ENCODE peak calls at places on chromosomes 6 and 20, in four cellular contexts. F is cardiac muscle cell, T is astrocyte of the spinal cord, J is tibial nerve. D is an unnamed sample.

GRCh38 chr6:7262037-7262461 is 51.0 kb downstream of the SSR1 start:
- DNase-seq in T (no peak), J (no peak), F (no peak), D (no peak)

GRCh38 chr20:13356087-13356486 is 135.0 kb downstream of the ISM1 start:
- DNase-seq in T (no peak), J (no peak), F (no peak), D (no peak)

GRCh38 chr20:33209789-33210188 is 7.4 kb upstream of the BPIFA3 start:
- DNase-seq in T (peak), F (peak), J (peak), D (peak)

GRCh38 chr6:155077331-155077730 is 82.2 kb downstream of the TIAM2 start:
- DNase-seq in T (no peak), F (no peak), J (no peak), D (no peak)

GRCh38 chr6:53818845-53819609 is 24.2 kb downstream of the LRRC1 start:
- DNase-seq in J (no peak), F (no peak), T (no peak), D (no peak)

GRCh38 chr20:15767636-15768369 is 805.4 kb downstream of the KIF16B start:
- DNase-seq in T (no peak), J (no peak), F (no peak), D (no peak)

GRCh38 chr6:40841721-40842120 is 197.3 kb downstream of the UNC5CL start:
- DNase-seq in F (no peak), T (no peak), J (no peak), D (no peak)

GRCh38 chr6:163454425-163454824 is 39.9 kb downstream of the QKI start:
- DNase-seq in F (no peak), T (no peak), J (no peak), D (no peak)

GRCh38 chr20:42181064-42181463 is 562.9 kb upstream of the CHD6 start:
- DNase-seq in F (no peak), T (no peak), J (no peak), D (no peak)

GRCh38 chr20:42186337-42186736 is 568.2 kb upstream of the CHD6 start:
- DNase-seq in T (no peak), F (no peak), J (no peak), D (no peak)

GRCh38 chr20:42179768-42180167 is 561.6 kb upstream of the CHD6 start:
- DNase-seq in J (no peak), F (peak), T (no peak), D (no peak)

DNA sequence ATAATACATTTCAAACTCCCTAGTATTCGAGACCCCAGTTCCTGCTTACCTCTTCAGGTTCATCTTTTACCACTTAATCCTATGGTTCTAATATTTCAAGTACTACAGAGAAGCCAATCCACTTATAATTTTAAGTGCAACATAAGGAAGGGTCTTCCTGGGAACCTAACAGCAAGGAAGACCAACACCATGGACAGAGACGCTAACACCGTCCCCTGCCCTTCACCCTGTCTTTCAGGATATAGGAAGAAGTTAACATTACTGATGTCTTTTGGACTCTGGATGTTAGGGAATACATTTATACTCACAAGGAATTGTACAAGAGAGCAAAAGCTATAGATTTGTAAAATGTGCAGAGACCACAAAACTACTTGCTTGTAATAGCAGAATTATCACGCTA is 565.0 kb upstream of the CHD6 start:
- DNase-seq in F (peak), J (no peak), T (no peak), D (no peak)
- H3K4me3 ChIP-seq in F (no peak), J (no peak), T (no peak), D (no peak)

GRCh38 chr6:160766657-160767018 is 64.6 kb downstream of the PLG start:
- DNase-seq in J (no peak), T (no peak), F (no peak), D (no peak)

GRCh38 chr6:160768101-160768500 is 66.1 kb downstream of the PLG start:
- DNase-seq in J (no peak), F (no peak), T (no peak), D (no peak)

GRCh38 chr6:160765412-160765811 is 63.4 kb downstream of the PLG start:
- DNase-seq in T (no peak), J (no peak), F (no peak), D (no peak)

GRCh38 chr6:160767019-160767646 is 65.1 kb downstream of the PLG start:
- DNase-seq in F (peak), T (peak), J (peak), D (peak)

DNA sequence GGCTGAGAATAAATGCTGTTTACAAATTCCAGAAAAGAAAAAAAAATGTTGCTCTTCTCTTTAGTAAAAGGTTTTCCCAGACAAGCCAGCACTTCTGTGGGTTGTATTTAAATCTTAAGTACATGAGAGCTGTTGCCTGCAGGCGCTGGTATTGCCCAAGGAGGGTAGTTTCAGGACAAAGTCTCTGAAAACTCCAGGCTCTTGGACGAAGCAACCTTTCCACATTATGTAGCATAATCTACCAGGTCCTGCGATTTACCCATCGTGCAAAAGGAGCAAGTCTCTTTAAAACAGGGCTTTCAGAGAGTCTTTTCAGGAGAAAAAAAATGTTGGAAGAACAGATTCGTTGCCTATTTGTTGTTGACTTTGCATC is 65.6 kb downstream of the PLG start:
- DNase-seq in T (no peak), F (no peak), J (no peak), D (no peak)
- TF ChIP-seq CTCF in T (no peak), F (no peak), J (no peak), D (no peak)

GRCh38 chr20:21103582-21104465 is 2.3 kb downstream of the LINC00237 start:
- DNase-seq in T (no peak), J (no peak), F (no peak), D (no peak)

GRCh38 chr20:21104466-21104761 is 1.7 kb downstream of the LINC00237 start:
- DNase-seq in J (no peak), F (no peak), T (no peak), D (no peak)

GRCh38 chr20:21106171-21106694 is at the start of gene LINC00237:
- DNase-seq in F (no peak), J (no peak), T (no peak), D (no peak)

GRCh38 chr20:21105429-21106170 is 558 bp downstream of the LINC00237 start:
- DNase-seq in T (no peak), F (no peak), J (no peak), D (no peak)

DNA sequence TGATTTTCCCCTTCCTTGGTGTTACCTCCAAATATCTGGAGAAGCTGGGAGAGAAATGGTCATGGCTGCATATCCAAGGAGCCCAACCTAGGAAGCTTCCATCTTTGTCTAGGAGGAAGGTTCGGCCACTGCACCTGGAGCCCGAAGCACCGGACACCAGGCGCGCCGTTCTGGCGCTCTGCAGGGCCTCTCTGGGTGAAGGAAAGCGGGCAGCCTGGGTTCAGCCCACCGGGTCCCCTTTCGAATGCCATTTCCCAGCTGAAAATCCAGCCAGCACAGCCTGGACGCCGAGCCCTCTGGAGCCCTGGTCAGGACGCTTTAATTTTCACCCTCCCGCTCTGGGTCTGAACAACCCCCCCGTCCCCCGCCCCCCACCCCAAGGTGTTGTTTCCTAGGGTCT is 1.2 kb downstream of the LINC00237 start:
- DNase-seq in F (no peak), J (no peak), T (no peak), D (no peak)
- H3K4me3 ChIP-seq in F (no peak), J (no peak), T (no peak), D (no peak)

DNA sequence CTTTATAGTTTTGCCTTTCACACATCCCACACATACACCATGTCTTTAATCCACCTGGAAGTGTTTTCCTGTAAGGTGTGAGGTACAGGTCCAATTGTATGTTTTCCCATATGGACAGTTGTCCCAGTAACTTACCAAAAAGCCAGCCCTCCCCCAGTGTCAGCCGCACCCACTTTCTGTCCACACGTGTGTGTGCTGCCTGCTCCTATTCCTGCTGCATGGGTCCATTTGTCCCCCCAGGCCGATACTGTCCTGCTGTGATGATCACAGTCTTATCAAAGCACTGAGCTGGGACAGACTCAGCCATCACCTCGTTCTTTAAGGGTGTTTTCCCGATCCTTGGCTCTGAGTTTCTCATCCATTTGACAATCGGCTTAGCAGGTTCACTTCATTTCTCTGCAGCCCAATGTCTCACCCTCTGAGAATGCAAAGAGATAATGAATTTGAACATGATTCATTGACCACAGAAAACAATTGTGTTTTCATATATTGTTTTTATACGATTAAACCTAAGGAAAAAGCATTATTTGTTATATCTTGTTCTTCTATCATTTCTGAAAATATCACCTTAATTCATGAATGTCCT is 9.6 kb downstream of the VSX1 start:
- DNase-seq in J (no peak), F (no peak), T (no peak), D (no peak)
- TF ChIP-seq CTCF in J (no peak), F (no peak), T (no peak), D (no peak)

DNA sequence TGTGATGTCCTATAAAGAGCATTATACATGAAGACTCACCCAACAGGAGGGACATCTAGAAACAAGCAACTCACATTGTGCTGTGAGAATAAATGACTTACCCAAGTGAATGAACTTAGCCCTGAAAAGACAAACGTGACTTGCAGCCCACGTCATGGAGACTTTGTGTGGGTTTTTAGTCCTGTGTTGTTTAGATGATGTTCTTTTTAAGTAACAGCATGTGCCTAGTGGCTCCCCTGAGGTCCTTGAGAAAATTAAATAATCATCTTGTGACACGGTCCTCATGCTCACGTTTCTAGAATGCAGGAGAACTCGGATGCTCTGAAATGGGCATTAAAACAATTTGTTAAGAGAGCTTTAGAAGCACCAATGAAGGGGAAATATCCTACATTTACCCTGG is 165.1 kb downstream of the SASH1 start:
- DNase-seq in F (no peak), T (peak), J (peak), D (no peak)
- H3K4me3 ChIP-seq in F (no peak), T (no peak), J (peak), D (no peak)

DNA sequence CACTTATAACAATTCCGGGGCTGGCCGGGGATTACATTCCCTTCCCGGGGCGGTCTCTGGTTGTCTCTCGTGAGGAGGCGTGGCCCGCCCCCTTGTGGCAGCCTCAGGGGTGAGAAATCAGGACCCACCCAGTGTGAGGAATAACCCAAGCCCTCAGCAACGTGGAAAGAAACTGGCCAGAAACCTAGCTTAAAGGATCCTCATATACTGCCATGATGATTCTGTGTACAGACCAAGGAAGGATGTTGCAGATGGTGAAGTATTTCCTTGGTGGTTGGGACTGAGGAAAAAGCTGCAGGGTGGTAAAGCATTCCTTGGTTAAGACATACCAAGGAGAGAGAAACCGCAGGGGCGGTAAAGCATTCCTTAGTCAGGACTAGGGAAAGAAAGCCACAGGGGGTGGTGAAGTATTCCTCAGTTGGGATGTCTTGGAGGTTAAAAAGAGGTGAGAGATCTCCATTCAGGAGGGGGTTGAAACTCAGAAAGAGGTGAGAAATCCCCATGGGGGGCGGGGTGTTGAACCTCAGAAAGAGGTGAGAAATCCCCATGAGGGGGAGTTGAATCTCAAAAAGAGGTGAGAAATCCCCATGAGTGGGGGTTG is 238.2 kb downstream of the RNGTT start:
- DNase-seq in J (no peak), F (peak), T (peak), D (peak)
- TF ChIP-seq CTCF in J (no peak), F (peak), T (peak), D (peak)

GRCh38 chr6:37221585-37222124 is 35.9 kb upstream of the TBC1D22B start:
- DNase-seq in J (no peak), F (no peak), T (no peak), D (no peak)
- H3K4me3 ChIP-seq in J (peak), F (peak), T (peak), D (peak)

GRCh38 chr6:25602680-25602982 is 49.4 kb upstream of the SCGN start:
- DNase-seq in J (no peak), F (no peak), T (peak), D (no peak)

GRCh38 chr6:25599516-25600060 is 52.4 kb upstream of the SCGN start:
- DNase-seq in F (no peak), J (no peak), T (no peak), D (no peak)

GRCh38 chr6:25606151-25606550 is 45.9 kb upstream of the SCGN start:
- DNase-seq in T (no peak), J (no peak), F (no peak), D (no peak)

GRCh38 chr6:25603251-25603650 is 48.8 kb upstream of the SCGN start:
- DNase-seq in J (no peak), T (no peak), F (no peak), D (no peak)

DNA sequence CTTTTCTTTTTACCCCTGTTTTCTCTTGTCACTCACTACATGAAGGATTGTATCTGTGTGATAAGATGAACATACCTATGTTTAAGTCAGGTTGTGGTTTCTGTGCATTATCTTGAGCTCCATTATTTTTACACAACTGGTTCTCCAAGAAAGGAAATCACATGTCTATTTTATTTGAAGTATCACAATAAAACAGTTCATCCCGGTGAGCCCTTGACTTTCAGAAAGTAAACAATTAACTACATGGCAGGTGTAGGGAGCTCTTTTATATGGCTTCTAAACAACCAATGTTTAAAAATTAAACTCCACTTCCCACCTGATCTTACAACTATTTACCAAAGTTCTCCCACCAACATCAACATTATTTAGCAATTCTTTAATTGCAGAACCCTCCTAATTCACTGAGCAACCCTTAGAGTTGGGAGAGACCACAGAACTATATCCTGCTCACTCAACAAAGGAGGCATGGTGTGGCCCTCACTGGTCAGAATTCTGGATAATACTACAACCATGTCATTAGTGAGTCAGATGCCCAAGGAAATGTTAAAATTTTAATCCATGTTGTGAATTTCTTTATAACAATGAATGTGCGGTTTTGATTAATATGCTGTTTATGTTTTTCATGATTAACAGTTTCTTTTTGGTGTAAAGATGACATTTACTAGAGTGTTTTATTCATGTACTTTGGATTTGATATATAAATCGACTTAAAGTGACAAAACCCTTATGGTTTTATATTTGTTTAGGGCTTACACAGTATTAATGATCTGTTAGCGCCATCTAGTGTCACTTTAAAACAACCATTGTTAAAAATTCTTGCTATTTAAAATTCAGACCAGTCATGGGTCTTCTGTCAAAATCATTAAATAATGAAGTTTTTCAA is 50.0 kb upstream of the SCGN start:
- DNase-seq in F (peak), T (peak), J (no peak), D (peak)
- TF ChIP-seq CTCF in F (peak), T (peak), J (peak), D (no peak)